ENCODE peak calls at places on chromosomes 4 and X, in seven cellular contexts. One of them, this sample, is unnamed.

GRCh38 chr4:18664051-18664450 is 642.5 kb upstream of the LCORL start:
- DNase-seq in psoas muscle: no peak
- DNase-seq in activated gamma-delta T cell treated with anti-CD3 and anti-CD28 coated beads, Interleukin-2, amount 50 U/mL, for 16 hours: no peak
- DNase-seq in activated T-helper 1 cell treated with anti-CD3 and anti-CD28 coated beads, Interleukin-2, amount 50 U/mL, for 16 hours: no peak
- DNase-seq in transverse colon: no peak
- DNase-seq in activated CD4-positive, alpha-beta T cell treated with anti-CD3 and anti-CD28 coated beads, Interleukin-2, amount 10 ng/mL, durations not matched to agents 7 days and 5 days: no peak
- DNase-seq in adipocyte: no peak
- DNase-seq in this sample: no peak

GRCh38 chr4:85092536-85092935 is 126.0 kb upstream of the WDFY3 start:
- DNase-seq in psoas muscle: no peak
- DNase-seq in activated gamma-delta T cell treated with anti-CD3 and anti-CD28 coated beads, Interleukin-2, amount 50 U/mL, for 16 hours: no peak
- DNase-seq in activated T-helper 1 cell treated with anti-CD3 and anti-CD28 coated beads, Interleukin-2, amount 50 U/mL, for 16 hours: no peak
- DNase-seq in transverse colon: no peak
- DNase-seq in activated CD4-positive, alpha-beta T cell treated with anti-CD3 and anti-CD28 coated beads, Interleukin-2, amount 10 ng/mL, durations not matched to agents 7 days and 5 days: no peak
- DNase-seq in adipocyte: no peak
- DNase-seq in this sample: no peak

GRCh38 chr4:14994242-14994641 is 8.0 kb upstream of the CPEB2 start:
- DNase-seq in psoas muscle: no peak
- DNase-seq in activated gamma-delta T cell treated with anti-CD3 and anti-CD28 coated beads, Interleukin-2, amount 50 U/mL, for 16 hours: no peak
- DNase-seq in activated T-helper 1 cell treated with anti-CD3 and anti-CD28 coated beads, Interleukin-2, amount 50 U/mL, for 16 hours: no peak
- DNase-seq in transverse colon: no peak
- DNase-seq in activated CD4-positive, alpha-beta T cell treated with anti-CD3 and anti-CD28 coated beads, Interleukin-2, amount 10 ng/mL, durations not matched to agents 7 days and 5 days: no peak
- DNase-seq in adipocyte: no peak
- DNase-seq in this sample: no peak

GRCh38 chr4:27684501-27685077 is 823.9 kb downstream of the STIM2 start:
- DNase-seq in psoas muscle: peak; percentile 44
- DNase-seq in activated gamma-delta T cell treated with anti-CD3 and anti-CD28 coated beads, Interleukin-2, amount 50 U/mL, for 16 hours: no peak
- DNase-seq in activated T-helper 1 cell treated with anti-CD3 and anti-CD28 coated beads, Interleukin-2, amount 50 U/mL, for 16 hours: no peak
- DNase-seq in transverse colon: peak; percentile 13
- DNase-seq in activated CD4-positive, alpha-beta T cell treated with anti-CD3 and anti-CD28 coated beads, Interleukin-2, amount 10 ng/mL, durations not matched to agents 7 days and 5 days: peak; percentile 19
- DNase-seq in adipocyte: peak; percentile 78
- DNase-seq in this sample: no peak

GRCh38 chr4:3791910-3792542 is 25.8 kb downstream of the ADRA2C start:
- DNase-seq in psoas muscle: peak; percentile 48
- DNase-seq in activated gamma-delta T cell treated with anti-CD3 and anti-CD28 coated beads, Interleukin-2, amount 50 U/mL, for 16 hours: no peak
- DNase-seq in activated T-helper 1 cell treated with anti-CD3 and anti-CD28 coated beads, Interleukin-2, amount 50 U/mL, for 16 hours: no peak
- DNase-seq in transverse colon: peak; percentile 40
- DNase-seq in activated CD4-positive, alpha-beta T cell treated with anti-CD3 and anti-CD28 coated beads, Interleukin-2, amount 10 ng/mL, durations not matched to agents 7 days and 5 days: peak; percentile 52
- DNase-seq in adipocyte: peak; percentile 36
- DNase-seq in this sample: no peak

GRCh38 chrX:100658936-100659335 is 14.9 kb downstream of the SRPX2 start:
- DNase-seq in psoas muscle: no peak
- DNase-seq in activated gamma-delta T cell treated with anti-CD3 and anti-CD28 coated beads, Interleukin-2, amount 50 U/mL, for 16 hours: no peak
- DNase-seq in activated T-helper 1 cell treated with anti-CD3 and anti-CD28 coated beads, Interleukin-2, amount 50 U/mL, for 16 hours: no peak
- DNase-seq in transverse colon: no peak
- DNase-seq in activated CD4-positive, alpha-beta T cell treated with anti-CD3 and anti-CD28 coated beads, Interleukin-2, amount 10 ng/mL, durations not matched to agents 7 days and 5 days: no peak
- DNase-seq in adipocyte: no peak
- DNase-seq in this sample: no peak

GRCh38 chrX:116281106-116281505 is 110.6 kb downstream of the AGTR2 start:
- DNase-seq in psoas muscle: no peak
- DNase-seq in activated gamma-delta T cell treated with anti-CD3 and anti-CD28 coated beads, Interleukin-2, amount 50 U/mL, for 16 hours: no peak
- DNase-seq in activated T-helper 1 cell treated with anti-CD3 and anti-CD28 coated beads, Interleukin-2, amount 50 U/mL, for 16 hours: no peak
- DNase-seq in transverse colon: peak; percentile 17
- DNase-seq in activated CD4-positive, alpha-beta T cell treated with anti-CD3 and anti-CD28 coated beads, Interleukin-2, amount 10 ng/mL, durations not matched to agents 7 days and 5 days: no peak
- DNase-seq in adipocyte: no peak
- DNase-seq in this sample: no peak

GRCh38 chrX:104250470-104250869 is 4.3 kb downstream of the ESX1 start:
- DNase-seq in psoas muscle: no peak
- DNase-seq in activated gamma-delta T cell treated with anti-CD3 and anti-CD28 coated beads, Interleukin-2, amount 50 U/mL, for 16 hours: no peak
- DNase-seq in activated T-helper 1 cell treated with anti-CD3 and anti-CD28 coated beads, Interleukin-2, amount 50 U/mL, for 16 hours: no peak
- DNase-seq in transverse colon: no peak
- DNase-seq in activated CD4-positive, alpha-beta T cell treated with anti-CD3 and anti-CD28 coated beads, Interleukin-2, amount 10 ng/mL, durations not matched to agents 7 days and 5 days: no peak
- DNase-seq in adipocyte: no peak
- DNase-seq in this sample: no peak

GRCh38 chr4:83386931-83387897 is 52.6 kb upstream of the HPSE start:
- DNase-seq in psoas muscle: no peak
- DNase-seq in activated gamma-delta T cell treated with anti-CD3 and anti-CD28 coated beads, Interleukin-2, amount 50 U/mL, for 16 hours: no peak
- DNase-seq in activated T-helper 1 cell treated with anti-CD3 and anti-CD28 coated beads, Interleukin-2, amount 50 U/mL, for 16 hours: no peak
- DNase-seq in transverse colon: no peak
- DNase-seq in activated CD4-positive, alpha-beta T cell treated with anti-CD3 and anti-CD28 coated beads, Interleukin-2, amount 10 ng/mL, durations not matched to agents 7 days and 5 days: no peak
- DNase-seq in adipocyte: peak; percentile 7
- DNase-seq in this sample: no peak

GRCh38 chr4:138097912-138098600 is 144.1 kb downstream of the SLC7A11 start:
- DNase-seq in psoas muscle: no peak
- DNase-seq in activated gamma-delta T cell treated with anti-CD3 and anti-CD28 coated beads, Interleukin-2, amount 50 U/mL, for 16 hours: no peak
- DNase-seq in activated T-helper 1 cell treated with anti-CD3 and anti-CD28 coated beads, Interleukin-2, amount 50 U/mL, for 16 hours: no peak
- DNase-seq in transverse colon: no peak
- DNase-seq in activated CD4-positive, alpha-beta T cell treated with anti-CD3 and anti-CD28 coated beads, Interleukin-2, amount 10 ng/mL, durations not matched to agents 7 days and 5 days: no peak
- DNase-seq in adipocyte: no peak
- DNase-seq in this sample: no peak

GRCh38 chrX:151921292-151921691 is 8.6 kb downstream of the MAGEA4 start:
- DNase-seq in psoas muscle: no peak
- DNase-seq in activated gamma-delta T cell treated with anti-CD3 and anti-CD28 coated beads, Interleukin-2, amount 50 U/mL, for 16 hours: no peak
- DNase-seq in activated T-helper 1 cell treated with anti-CD3 and anti-CD28 coated beads, Interleukin-2, amount 50 U/mL, for 16 hours: no peak
- DNase-seq in transverse colon: no peak
- DNase-seq in activated CD4-positive, alpha-beta T cell treated with anti-CD3 and anti-CD28 coated beads, Interleukin-2, amount 10 ng/mL, durations not matched to agents 7 days and 5 days: no peak
- DNase-seq in adipocyte: no peak
- DNase-seq in this sample: no peak

GRCh38 chr4:40152642-40153041 is 44.2 kb upstream of the RHOH start:
- DNase-seq in psoas muscle: no peak
- DNase-seq in activated gamma-delta T cell treated with anti-CD3 and anti-CD28 coated beads, Interleukin-2, amount 50 U/mL, for 16 hours: no peak
- DNase-seq in activated T-helper 1 cell treated with anti-CD3 and anti-CD28 coated beads, Interleukin-2, amount 50 U/mL, for 16 hours: no peak
- DNase-seq in transverse colon: no peak
- DNase-seq in activated CD4-positive, alpha-beta T cell treated with anti-CD3 and anti-CD28 coated beads, Interleukin-2, amount 10 ng/mL, durations not matched to agents 7 days and 5 days: peak; percentile 24
- DNase-seq in adipocyte: no peak
- DNase-seq in this sample: no peak

GRCh38 chr4:156970501-156971167 is 965 bp downstream of the PDGFC start:
- DNase-seq in psoas muscle: peak; percentile 81
- DNase-seq in activated gamma-delta T cell treated with anti-CD3 and anti-CD28 coated beads, Interleukin-2, amount 50 U/mL, for 16 hours: no peak
- DNase-seq in activated T-helper 1 cell treated with anti-CD3 and anti-CD28 coated beads, Interleukin-2, amount 50 U/mL, for 16 hours: no peak
- DNase-seq in transverse colon: peak; percentile 61
- DNase-seq in activated CD4-positive, alpha-beta T cell treated with anti-CD3 and anti-CD28 coated beads, Interleukin-2, amount 10 ng/mL, durations not matched to agents 7 days and 5 days: no peak
- DNase-seq in adipocyte: peak; percentile 86
- DNase-seq in this sample: no peak

GRCh38 chrX:109270580-109271484 is 211.1 kb downstream of the GUCY2F start:
- DNase-seq in psoas muscle: no peak
- DNase-seq in activated gamma-delta T cell treated with anti-CD3 and anti-CD28 coated beads, Interleukin-2, amount 50 U/mL, for 16 hours: no peak
- DNase-seq in activated T-helper 1 cell treated with anti-CD3 and anti-CD28 coated beads, Interleukin-2, amount 50 U/mL, for 16 hours: no peak
- DNase-seq in transverse colon: peak; percentile 57
- DNase-seq in activated CD4-positive, alpha-beta T cell treated with anti-CD3 and anti-CD28 coated beads, Interleukin-2, amount 10 ng/mL, durations not matched to agents 7 days and 5 days: no peak
- DNase-seq in adipocyte: peak; percentile 32
- DNase-seq in this sample: no peak